ENCODE peak calls at places on chromosomes 1 and 21, in six cellular contexts. F is MM.1S, G is pancreas, W is left ventricle myocardium inferior, R is heart left ventricle, X is neural crest cell. M is an unnamed sample.

GRCh38 chr1:44472614-44473262 is 67.7 kb downstream of the RNF220 start:
- DNase-seq in R (no peak), W (no peak), G (no peak), X (no peak), F (no peak), M (no peak)

GRCh38 chr1:235404190-235404589 is 37.0 kb downstream of the TBCE start:
- DNase-seq in R (no peak), W (no peak), G (no peak), F (no peak), X (no peak), M (no peak)

GRCh38 chr1:207414606-207415108 is 39.5 kb upstream of the CR2 start:
- DNase-seq in R (no peak), F (peak), G (no peak), W (no peak), X (no peak), M (no peak)

GRCh38 chr21:32257952-32258785 is 20.7 kb downstream of the MIS18A start:
- DNase-seq in X (peak), W (peak), G (peak), F (peak), R (no peak), M (no peak)

GRCh38 chr1:45545019-45545493 is 5.6 kb upstream of the AKR1A1 start:
- DNase-seq in X (no peak), F (no peak), G (no peak), W (no peak), R (no peak), M (peak)

GRCh38 chr1:159877695-159878444 is 15.4 kb upstream of the VSIG8 start:
- DNase-seq in G (no peak), W (no peak), F (no peak), X (no peak), R (no peak), M (no peak)

GRCh38 chr1:155082301-155082940 is 3.8 kb downstream of the EFNA3 start:
- DNase-seq in X (no peak), R (peak), G (no peak), W (no peak), F (no peak), M (no peak)

GRCh38 chr1:62144238-62144831 is 50.3 kb upstream of the L1TD1 start:
- DNase-seq in G (no peak), R (no peak), W (no peak), X (peak), F (peak), M (no peak)

GRCh38 chr1:67883069-67883468 is 49.8 kb upstream of the GNG12 start:
- DNase-seq in F (no peak), R (no peak), X (no peak), W (no peak), G (no peak), M (no peak)

GRCh38 chr1:44581205-44581604 is 93.1 kb downstream of the TMEM53 start:
- DNase-seq in X (no peak), F (no peak), W (no peak), R (no peak), G (no peak), M (no peak)

GRCh38 chr1:88463401-88463800 is 220.7 kb upstream of the PKN2 start:
- DNase-seq in G (no peak), X (no peak), F (no peak), W (no peak), R (no peak), M (no peak)

GRCh38 chr21:44615881-44616590 is 4.2 kb downstream of the KRTAP10-8 start:
- DNase-seq in R (no peak), G (no peak), W (no peak), F (no peak), X (no peak), M (no peak)

GRCh38 chr1:182684128-182684828 is at the start of gene RGS8:
- DNase-seq in F (no peak), G (no peak), X (no peak), R (no peak), W (no peak), M (no peak)

GRCh38 chr1:178344513-178345077 is 152.2 kb downstream of the CLEC20A start:
- DNase-seq in R (no peak), F (peak), G (no peak), X (peak), W (no peak), M (no peak)

GRCh38 chr1:8429549-8430105 is 111.7 kb downstream of the SLC45A1 start:
- DNase-seq in F (no peak), W (no peak), X (no peak), G (no peak), R (no peak), M (no peak)

GRCh38 chr1:66732407-66733166 is 19.7 kb upstream of the DYNLT5 start:
- DNase-seq in F (peak), X (no peak), W (no peak), R (no peak), G (no peak), M (no peak)

GRCh38 chr1:117416546-117417117 is 49.4 kb downstream of the MAN1A2 start:
- DNase-seq in W (no peak), F (no peak), G (no peak), R (no peak), X (no peak), M (no peak)

GRCh38 chr1:80450711-80451110 is 1350.0 kb upstream of the ADGRL2 start:
- DNase-seq in F (no peak), X (no peak), G (no peak), W (no peak), R (no peak), M (no peak)

GRCh38 chr1:167936930-167937708 is at the start of gene MPC2:
- DNase-seq in R (peak), W (peak), X (peak), G (peak), F (peak), M (no peak)

GRCh38 chr1:2346691-2347408 is 44.5 kb downstream of the MORN1 start:
- DNase-seq in F (no peak), X (no peak), W (peak), G (no peak), R (peak), M (no peak)

GRCh38 chr1:199522338-199522737 is 505.2 kb upstream of the NR5A2 start:
- DNase-seq in F (no peak), X (no peak), W (no peak), R (no peak), G (no peak), M (no peak)

GRCh38 chr1:222784916-222785315 is 29.9 kb upstream of the DISP1 start:
- DNase-seq in F (no peak), W (no peak), R (no peak), X (no peak), G (no peak), M (no peak)

GRCh38 chr1:172533511-172534116 is 664 bp downstream of the SUCO start:
- DNase-seq in W (no peak), R (no peak), G (peak), F (peak), X (peak), M (no peak)

GRCh38 chr1:117427297-117427696 is 60.0 kb downstream of the MAN1A2 start:
- DNase-seq in F (no peak), X (no peak), G (no peak), R (no peak), W (no peak), M (no peak)

GRCh38 chr1:235500971-235501540 is 3.2 kb downstream of the B3GALNT2 start:
- DNase-seq in R (no peak), G (no peak), F (no peak), X (no peak), W (no peak), M (no peak)

GRCh38 chr1:229641306-229641705 is 15.3 kb downstream of the URB2 start:
- DNase-seq in G (no peak), F (no peak), X (no peak), R (no peak), W (no peak), M (no peak)

GRCh38 chr1:172637522-172637921 is 21.4 kb upstream of the FASLG start:
- DNase-seq in X (no peak), R (no peak), G (no peak), F (no peak), W (no peak), M (no peak)

GRCh38 chr21:46554431-46555224 is 50.3 kb downstream of the S100B start:
- DNase-seq in W (no peak), F (no peak), R (no peak), G (no peak), X (no peak), M (no peak)

GRCh38 chr1:152449661-152450060 is 35.6 kb upstream of the CRNN start:
- DNase-seq in G (no peak), R (no peak), X (no peak), F (peak), W (no peak), M (no peak)

GRCh38 chr1:231340328-231341013 is 2.4 kb downstream of the SPRTN start:
- DNase-seq in R (no peak), W (no peak), G (no peak), F (no peak), X (no peak), M (no peak)

GRCh38 chr1:172599912-172600311 is 59.0 kb upstream of the FASLG start:
- DNase-seq in X (no peak), R (no peak), F (no peak), W (no peak), G (no peak), M (no peak)

GRCh38 chr1:233034845-233035244 is 84.4 kb downstream of the NTPCR start:
- DNase-seq in G (no peak), R (no peak), X (no peak), F (no peak), W (no peak), M (no peak)

GRCh38 chr1:53341961-53342707 is 14.3 kb upstream of the LRP8 start:
- DNase-seq in X (no peak), G (no peak), W (no peak), F (no peak), R (peak), M (no peak)

GRCh38 chr1:224735159-224735558 is 119.0 kb downstream of the CNIH3 start:
- DNase-seq in F (no peak), W (no peak), R (no peak), G (no peak), X (no peak), M (no peak)

GRCh38 chr1:93328809-93329477 is 16.8 kb upstream of the DR1 start:
- DNase-seq in R (no peak), F (peak), G (no peak), X (no peak), W (no peak), M (no peak)

GRCh38 chr1:20216574-20216973 is 30.3 kb upstream of the PLA2G2C start:
- DNase-seq in F (peak), X (no peak), W (no peak), G (no peak), R (no peak), M (no peak)

DNA sequence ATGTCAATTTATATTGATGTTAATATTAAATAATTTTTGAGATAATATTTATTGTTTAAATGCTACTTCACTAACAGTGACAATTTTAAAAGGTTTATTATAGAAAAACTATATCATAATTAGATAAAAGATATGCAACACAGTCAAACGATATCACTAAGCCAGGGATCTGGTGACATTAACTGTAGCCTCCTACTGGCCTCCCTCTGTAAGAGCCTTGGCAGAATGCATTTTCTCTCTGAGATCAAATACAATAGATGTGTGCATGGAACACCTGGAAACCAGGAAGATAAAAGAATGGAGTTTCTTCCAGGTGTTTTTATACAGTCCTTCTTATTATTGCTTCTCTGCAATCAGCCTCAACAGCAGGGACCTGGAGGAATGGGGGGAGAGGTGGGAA is 1762.1 kb downstream of the BRINP3 start:
- DNase-seq in F (no peak), R (no peak), W (no peak), X (no peak), G (no peak), M (no peak)
- TF ChIP-seq CTCF in F (no peak), R (no peak), W (no peak), X (peak), G (no peak), M (no peak)

DNA sequence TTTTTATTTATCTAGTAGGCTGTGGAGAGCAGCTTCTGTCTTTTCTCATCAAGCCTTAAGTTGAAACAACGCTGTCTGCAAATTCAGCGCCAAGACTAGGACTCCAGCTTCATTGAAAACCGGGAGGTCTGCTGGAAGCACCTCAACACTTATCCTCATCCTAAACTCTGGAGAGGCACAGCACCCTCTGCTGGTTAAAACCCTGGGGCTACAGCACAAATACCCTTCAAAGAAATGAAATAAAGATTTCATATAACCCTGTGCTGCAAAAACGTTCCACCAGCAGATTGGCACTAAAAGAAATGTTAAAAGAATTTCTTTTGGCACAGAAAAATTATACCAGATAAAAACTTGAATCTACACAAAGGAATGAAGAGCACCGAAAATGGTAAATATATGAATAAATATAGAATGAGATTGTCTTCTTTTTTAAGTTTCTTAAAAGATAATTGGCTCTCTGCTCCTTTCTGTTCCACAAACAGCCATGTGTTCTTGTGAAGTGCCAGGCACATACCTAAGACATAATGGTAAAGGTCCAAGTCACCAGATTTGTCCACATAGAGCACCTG is 227.7 kb upstream of the SAMSN1 start:
- DNase-seq in F (peak), W (peak), X (peak), G (peak), R (no peak), M (peak)
- TF ChIP-seq CTCF in F (peak), W (peak), X (peak), G (peak), R (peak), M (peak)

GRCh38 chr1:108049083-108049819 is 84.3 kb upstream of the VAV3 start:
- DNase-seq in X (peak), W (peak), R (peak), G (no peak), F (no peak), M (no peak)
- TF ChIP-seq CTCF in X (peak), W (peak), R (peak), G (peak), F (no peak), M (peak)

GRCh38 chr1:63448741-63449140 is 74.3 kb downstream of the ITGB3BP start:
- DNase-seq in R (no peak), X (no peak), G (no peak), W (no peak), F (no peak), M (no peak)

GRCh38 chr1:63453232-63453631 is 69.8 kb downstream of the ITGB3BP start:
- DNase-seq in X (no peak), G (no peak), F (no peak), R (no peak), W (no peak), M (no peak)

GRCh38 chr1:63458750-63459149 is 64.3 kb downstream of the ITGB3BP start:
- DNase-seq in X (no peak), R (no peak), W (no peak), G (no peak), F (no peak), M (no peak)

GRCh38 chr1:63450416-63450815 is 72.6 kb downstream of the ITGB3BP start:
- DNase-seq in G (no peak), W (no peak), X (no peak), R (no peak), F (no peak), M (no peak)

GRCh38 chr1:63454269-63454668 is 68.8 kb downstream of the ITGB3BP start:
- DNase-seq in R (no peak), F (no peak), W (no peak), X (no peak), G (no peak), M (no peak)
- TF ChIP-seq CTCF in R (no peak), F (no peak), W (no peak), X (peak), G (no peak), M (no peak)

GRCh38 chr1:26993237-26994019 is at the start of gene TRNP1:
- DNase-seq in G (peak), W (peak), F (peak), R (peak), X (peak), M (peak)
- TF ChIP-seq CTCF in G (no peak), W (no peak), F (no peak), R (no peak), X (peak), M (no peak)

DNA sequence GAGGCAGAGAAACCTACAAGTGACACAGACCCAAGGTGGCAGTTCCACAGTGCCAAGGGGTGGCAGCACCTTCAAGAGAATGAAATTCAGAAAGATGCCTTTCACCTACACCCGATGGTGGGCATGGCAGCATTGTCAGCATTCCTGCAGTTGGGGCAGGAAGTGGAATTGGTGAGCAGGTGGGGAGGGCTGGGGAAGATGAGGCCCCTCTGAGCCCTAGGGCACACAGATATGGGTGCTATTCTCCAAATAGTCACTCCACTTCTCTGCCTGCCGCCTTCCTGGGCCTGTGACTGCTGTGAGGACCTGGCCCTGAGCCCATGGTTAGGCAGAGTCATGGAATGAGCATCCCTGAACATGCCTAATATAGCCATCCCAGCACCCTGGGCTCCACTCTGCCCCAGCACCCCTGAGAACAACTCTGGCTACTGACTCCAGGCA is 8.3 kb downstream of the SHISA4 start:
- DNase-seq in F (peak), R (no peak), W (peak), X (no peak), G (no peak), M (no peak)
- TF ChIP-seq CTCF in F (peak), R (no peak), W (no peak), X (no peak), G (no peak), M (no peak)